ENCODE peak calls at places on chromosomes 12 and 14, in eight cellular contexts. S is thoracic aorta, T is GM06990, F is heart left ventricle, R is astrocyte of the cerebellum, B is uterus, E is sigmoid colon, V is choroid plexus epithelial cell. C is an unnamed sample.

GRCh38 chr12:42426733-42427132 is 100.8 kb downstream of the PPHLN1 start:
- DNase-seq in S (no peak), T (no peak), F (no peak), R (no peak), B (no peak), E (no peak), V (peak; percentile 88), C (peak; percentile 72)

GRCh38 chr14:73780896-73781295 is 66.7 kb upstream of the PNMA1 start:
- DNase-seq in S (no peak), T (no peak), F (no peak), R (no peak), B (no peak), E (no peak), V (no peak), C (no peak)

GRCh38 chr12:69843653-69844052 is 18.6 kb downstream of the MYRFL start:
- DNase-seq in S (no peak), T (no peak), F (no peak), R (no peak), B (no peak), E (no peak), V (no peak), C (no peak)

GRCh38 chr12:109763201-109763841 is 49.7 kb downstream of the FAM222A start:
- DNase-seq in S (no peak), T (no peak), F (no peak), R (no peak), B (no peak), E (peak; percentile 35), V (peak; percentile 37), C (peak; percentile 19)

GRCh38 chr12:127388985-127389384 is 878.0 kb upstream of the TMEM132C start:
- DNase-seq in S (no peak), T (no peak), F (no peak), R (no peak), B (no peak), E (no peak), V (no peak), C (peak; percentile 12)

GRCh38 chr14:92959189-92959531 is 36.2 kb downstream of the CHGA start:
- DNase-seq in S (no peak), T (no peak), F (peak; percentile 66), R (no peak), B (no peak), E (no peak), V (no peak), C (no peak)

GRCh38 chr14:106228541-106229158 is 702.3 kb downstream of the TMEM121 start:
- DNase-seq in S (no peak), T (no peak), F (no peak), R (no peak), B (no peak), E (no peak), V (no peak), C (no peak)

GRCh38 chr12:55708695-55709233 is 1.1 kb upstream of the ITGA7 start:
- DNase-seq in S (no peak), T (no peak), F (peak; percentile 74), R (no peak), B (no peak), E (no peak), V (no peak), C (no peak)

GRCh38 chr12:42014972-42015371 is 129.7 kb downstream of the GXYLT1 start:
- DNase-seq in S (no peak), T (no peak), F (no peak), R (no peak), B (no peak), E (no peak), V (no peak), C (no peak)

DNA sequence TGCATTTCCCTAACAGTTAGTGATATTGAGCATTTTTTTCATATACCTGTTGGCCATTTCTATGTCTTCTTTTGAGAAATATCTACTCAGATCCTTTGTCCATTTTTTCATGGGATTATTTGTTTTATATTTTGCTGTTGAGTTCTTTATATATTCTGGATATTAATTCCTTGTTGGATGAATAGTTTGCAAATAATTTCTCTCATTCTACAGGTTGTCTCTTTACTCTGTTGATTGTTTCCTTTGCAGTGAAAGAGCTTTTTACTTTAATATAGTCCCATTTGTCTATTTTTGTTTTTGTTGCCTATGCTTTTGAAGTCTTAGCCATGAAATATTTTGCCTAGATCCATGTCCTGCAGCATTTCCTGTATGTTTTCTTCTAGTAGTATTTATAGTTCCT is 11.5 kb upstream of the SLC4A8 start:
- DNase-seq in S (no peak), T (no peak), F (no peak), R (no peak), B (no peak), E (no peak), V (no peak), C (no peak)
- H3K4me3 ChIP-seq in S (no peak overlapping the region), T (no peak overlapping the region), F (no peak overlapping the region), R (no peak overlapping the region), B (no peak overlapping the region), E (no peak overlapping the region), V (no peak overlapping the region), C (no peak overlapping the region)

GRCh38 chr12:90619943-90620342 is 335.0 kb downstream of the CCER1 start:
- DNase-seq in S (no peak), T (no peak), F (no peak), R (no peak), B (no peak), E (no peak), V (no peak), C (no peak)

GRCh38 chr12:90621927-90622326 is 333.0 kb downstream of the CCER1 start:
- DNase-seq in S (no peak), T (no peak), F (no peak), R (no peak), B (no peak), E (no peak), V (peak; percentile 63), C (peak; percentile 41)

GRCh38 chr12:90622431-90622830 is 332.5 kb downstream of the CCER1 start:
- DNase-seq in S (no peak), T (no peak), F (no peak), R (no peak), B (no peak), E (no peak), V (peak; percentile 28), C (peak; percentile 6)

GRCh38 chr12:90618606-90619005 is 336.4 kb downstream of the CCER1 start:
- DNase-seq in S (no peak), T (no peak), F (no peak), R (no peak), B (no peak), E (no peak), V (peak; percentile 7), C (no peak)
- TF ChIP-seq CTCF in S (no peak), T (no peak), F (no peak), R (no peak), B (no peak), E (no peak), V (no peak), C (no peak)

GRCh38 chr12:51850933-51851244 is 2.4 kb upstream of the FIGNL2 start:
- DNase-seq in S (no peak), T (no peak), F (no peak), R (no peak), B (no peak), E (no peak), V (no peak), C (no peak)

GRCh38 chr12:51851408-51852097 is 3.0 kb upstream of the FIGNL2 start:
- DNase-seq in S (no peak), T (no peak), F (no peak), R (no peak), B (no peak), E (no peak), V (no peak), C (no peak)

GRCh38 chr12:51860986-51861385 is 12.5 kb upstream of the FIGNL2 start:
- DNase-seq in S (no peak), T (no peak), F (no peak), R (no peak), B (no peak), E (no peak), V (no peak), C (no peak)

GRCh38 chr12:51852404-51853137 is 4.1 kb upstream of the FIGNL2 start:
- DNase-seq in S (no peak), T (no peak), F (no peak), R (no peak), B (no peak), E (no peak), V (no peak), C (no peak)

DNA sequence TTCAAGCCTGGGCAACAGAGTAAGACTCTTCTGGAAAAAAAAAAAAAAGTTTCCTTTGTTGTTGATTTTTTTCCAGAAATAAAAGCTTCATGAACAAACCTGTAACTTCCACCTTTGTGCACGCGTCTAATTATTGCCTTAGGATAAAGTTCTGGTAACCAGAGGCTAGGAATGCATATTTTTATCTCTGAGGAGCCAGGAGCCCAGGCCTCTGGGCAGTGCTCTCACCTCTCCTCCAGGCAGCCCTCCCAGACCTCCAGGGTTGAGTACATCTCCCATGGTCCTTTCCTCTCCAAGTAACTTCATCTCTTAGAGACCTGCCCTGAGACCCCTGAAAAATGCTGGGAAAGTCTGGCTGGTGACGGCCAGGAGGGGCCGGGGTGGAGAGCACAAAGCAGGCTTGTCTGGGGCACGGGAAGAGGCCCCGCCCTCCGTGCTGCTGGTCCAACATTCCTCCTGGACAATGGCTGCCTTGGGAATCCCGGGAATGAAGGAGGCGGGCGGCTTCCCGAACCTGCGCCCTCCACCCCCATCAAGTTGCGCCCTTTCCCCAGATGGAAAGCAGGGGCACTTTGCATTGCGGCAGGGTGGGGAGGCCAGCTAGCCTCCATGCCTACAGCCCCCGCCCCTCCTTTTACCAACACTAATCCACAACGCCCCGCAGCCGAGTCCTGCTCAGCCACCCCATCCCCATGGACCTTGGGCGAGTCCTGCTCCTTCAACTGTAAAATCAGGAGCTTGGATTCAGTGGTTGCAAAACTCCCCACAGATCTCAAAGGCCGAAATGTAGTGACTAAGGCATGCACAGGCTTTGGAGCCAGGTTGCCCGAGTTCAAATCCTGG is 7.3 kb upstream of the FIGNL2 start:
- DNase-seq in S (no peak), T (no peak), F (no peak), R (no peak), B (no peak), E (no peak), V (no peak), C (peak; percentile 20)
- H3K4me3 ChIP-seq in S (peak overlapping the region; percentile 47), T (no peak overlapping the region), F (peak overlapping the region; percentile 28), R (peak overlapping the region; percentile 24), B (no peak overlapping the region), E (peak overlapping the region; percentile 19), V (no peak overlapping the region), C (peak overlapping the region; percentile 14)

GRCh38 chr12:32307352-32307751 is 92.0 kb upstream of the FGD4 start:
- DNase-seq in S (no peak), T (no peak), F (no peak), R (no peak), B (no peak), E (no peak), V (no peak), C (no peak)

GRCh38 chr12:32309811-32310755 is 89.3 kb upstream of the FGD4 start:
- DNase-seq in S (no peak), T (no peak), F (no peak), R (no peak), B (no peak), E (no peak), V (peak; percentile 72), C (no peak)

DNA sequence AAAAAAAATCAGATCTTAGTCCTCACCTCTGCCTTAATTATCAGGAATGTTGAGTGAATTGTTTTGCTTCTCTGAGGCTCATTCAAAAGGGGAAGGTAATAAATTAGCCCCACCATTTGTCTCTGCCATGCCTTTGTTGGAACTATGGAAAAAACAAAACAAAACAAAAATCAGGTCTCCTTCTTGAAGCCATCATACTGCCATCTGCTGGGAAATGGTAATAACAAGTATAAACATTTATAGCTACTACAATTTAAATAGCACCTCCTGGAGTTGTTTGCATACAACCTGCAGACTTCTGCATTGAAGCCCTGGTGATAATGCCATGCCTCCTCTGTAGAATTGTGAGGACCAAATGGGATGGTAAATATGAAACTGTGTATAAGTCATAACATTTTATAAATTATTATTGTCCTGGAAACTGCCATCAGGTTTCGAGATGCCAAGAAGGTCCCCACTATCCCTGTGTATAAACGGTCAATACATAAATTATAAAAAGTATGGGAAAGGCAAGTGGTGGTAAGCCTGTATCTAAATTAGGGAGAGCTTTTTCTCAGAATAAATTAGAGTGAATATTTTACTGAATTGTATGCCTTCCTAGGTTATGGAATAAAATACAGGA is 87.2 kb upstream of the FGD4 start:
- DNase-seq in S (no peak), T (no peak), F (no peak), R (peak; percentile 70), B (no peak), E (no peak), V (peak; percentile 86), C (peak; percentile 63)
- TF ChIP-seq CTCF in S (peak; percentile 38), T (peak; percentile 43), F (peak; percentile 60), R (peak; percentile 57), B (peak; percentile 61), E (peak; percentile 46), V (peak; percentile 59), C (peak; percentile 53)